ENCODE peak calls at places on chromosomes 1 and 21, in seven cellular contexts. One of them, this sample, is unnamed.

GRCh38 chr1:206808615-206809014 is 36.3 kb upstream of the IL10 start:
- DNase-seq in AG04450: no peak
- DNase-seq in breast epithelium: no peak
- DNase-seq in NB4: peak; percentile 77
- DNase-seq in HFF-Myc: no peak
- DNase-seq in cardiac muscle cell: peak; percentile 71
- DNase-seq in glutamatergic neuron: no peak
- DNase-seq in this sample: peak; percentile 67

GRCh38 chr1:117606608-117607261 is 887 bp downstream of the TENT5C start:
- DNase-seq in cardiac muscle cell: peak; percentile 56
- DNase-seq in glutamatergic neuron: no peak
- DNase-seq in AG04450: no peak
- DNase-seq in HFF-Myc: no peak
- DNase-seq in NB4: peak; percentile 67
- DNase-seq in breast epithelium: peak; percentile 60
- DNase-seq in this sample: peak; percentile 35

GRCh38 chr1:16385659-16386453 is 18.8 kb downstream of the SZRD1 start:
- DNase-seq in AG04450: no peak
- DNase-seq in NB4: no peak
- DNase-seq in breast epithelium: no peak
- DNase-seq in cardiac muscle cell: no peak
- DNase-seq in glutamatergic neuron: no peak
- DNase-seq in HFF-Myc: no peak
- DNase-seq in this sample: no peak

GRCh38 chr1:248892590-248892989 is 13.4 kb upstream of the PGBD2 start:
- DNase-seq in AG04450: no peak
- DNase-seq in breast epithelium: no peak
- DNase-seq in HFF-Myc: no peak
- DNase-seq in cardiac muscle cell: no peak
- DNase-seq in NB4: no peak
- DNase-seq in glutamatergic neuron: no peak
- DNase-seq in this sample: no peak

GRCh38 chr1:2789986-2790581 is 11.4 kb downstream of the TTC34 start:
- DNase-seq in cardiac muscle cell: no peak
- DNase-seq in glutamatergic neuron: no peak
- DNase-seq in breast epithelium: peak; percentile 35
- DNase-seq in HFF-Myc: no peak
- DNase-seq in NB4: no peak
- DNase-seq in AG04450: no peak
- DNase-seq in this sample: no peak

GRCh38 chr1:66917476-66917875 is 7.2 kb downstream of the DNAI4 start:
- DNase-seq in glutamatergic neuron: no peak
- DNase-seq in HFF-Myc: no peak
- DNase-seq in NB4: no peak
- DNase-seq in breast epithelium: no peak
- DNase-seq in AG04450: no peak
- DNase-seq in cardiac muscle cell: no peak
- DNase-seq in this sample: no peak

GRCh38 chr1:58852731-58853485 is 69.1 kb upstream of the JUN start:
- DNase-seq in AG04450: no peak
- DNase-seq in cardiac muscle cell: no peak
- DNase-seq in breast epithelium: no peak
- DNase-seq in NB4: no peak
- DNase-seq in glutamatergic neuron: no peak
- DNase-seq in HFF-Myc: no peak
- DNase-seq in this sample: no peak

GRCh38 chr1:147579532-147580199 is 38.4 kb downstream of the BCL9 start:
- DNase-seq in cardiac muscle cell: peak; percentile 38
- DNase-seq in glutamatergic neuron: no peak
- DNase-seq in breast epithelium: no peak
- DNase-seq in AG04450: peak; percentile 27
- DNase-seq in HFF-Myc: peak; percentile 59
- DNase-seq in NB4: no peak
- DNase-seq in this sample: no peak

GRCh38 chr21:15775981-15776380 is 46.2 kb downstream of the USP25 start:
- DNase-seq in AG04450: peak; percentile 44
- DNase-seq in HFF-Myc: peak; percentile 17
- DNase-seq in breast epithelium: no peak
- DNase-seq in NB4: peak; percentile 29
- DNase-seq in glutamatergic neuron: no peak
- DNase-seq in cardiac muscle cell: peak; percentile 65
- DNase-seq in this sample: peak; percentile 71

GRCh38 chr1:25083481-25084345 is 148.6 kb downstream of the SYF2 start:
- DNase-seq in HFF-Myc: no peak
- DNase-seq in breast epithelium: no peak
- DNase-seq in NB4: no peak
- DNase-seq in cardiac muscle cell: no peak
- DNase-seq in AG04450: no peak
- DNase-seq in glutamatergic neuron: peak; percentile 92
- DNase-seq in this sample: no peak

GRCh38 chr21:16891821-16892220 is 621.0 kb upstream of the CXADR start:
- DNase-seq in cardiac muscle cell: peak; percentile 79
- DNase-seq in NB4: no peak
- DNase-seq in AG04450: peak; percentile 29
- DNase-seq in glutamatergic neuron: no peak
- DNase-seq in HFF-Myc: peak; percentile 9
- DNase-seq in breast epithelium: no peak
- DNase-seq in this sample: peak; percentile 43

GRCh38 chr21:43368685-43369084 is 58.2 kb downstream of the SIK1 start:
- DNase-seq in AG04450: no peak
- DNase-seq in breast epithelium: no peak
- DNase-seq in glutamatergic neuron: no peak
- DNase-seq in cardiac muscle cell: no peak
- DNase-seq in HFF-Myc: no peak
- DNase-seq in NB4: no peak
- DNase-seq in this sample: no peak

GRCh38 chr1:38958967-38959366 is 17.3 kb upstream of the RHBDL2 start:
- DNase-seq in NB4: no peak
- DNase-seq in AG04450: no peak
- DNase-seq in HFF-Myc: no peak
- DNase-seq in glutamatergic neuron: no peak
- DNase-seq in breast epithelium: no peak
- DNase-seq in cardiac muscle cell: peak; percentile 55
- DNase-seq in this sample: peak; percentile 14

GRCh38 chr1:38962560-38962959 is 20.9 kb upstream of the RHBDL2 start:
- DNase-seq in NB4: peak; percentile 76
- DNase-seq in cardiac muscle cell: peak; percentile 32
- DNase-seq in AG04450: no peak
- DNase-seq in glutamatergic neuron: no peak
- DNase-seq in breast epithelium: no peak
- DNase-seq in HFF-Myc: no peak
- DNase-seq in this sample: peak; percentile 41

GRCh38 chr1:38962113-38962512 is 20.5 kb upstream of the RHBDL2 start:
- DNase-seq in breast epithelium: no peak
- DNase-seq in NB4: peak; percentile 15
- DNase-seq in cardiac muscle cell: peak; percentile 59
- DNase-seq in AG04450: no peak
- DNase-seq in HFF-Myc: no peak
- DNase-seq in glutamatergic neuron: no peak
- DNase-seq in this sample: peak; percentile 50

GRCh38 chr1:38964140-38964548 is 22.5 kb upstream of the RHBDL2 start:
- DNase-seq in cardiac muscle cell: no peak
- DNase-seq in NB4: peak; percentile 14
- DNase-seq in glutamatergic neuron: no peak
- DNase-seq in breast epithelium: no peak
- DNase-seq in HFF-Myc: no peak
- DNase-seq in AG04450: no peak
- DNase-seq in this sample: peak; percentile 22
- TF ChIP-seq CTCF in cardiac muscle cell: peak; percentile 8
- TF ChIP-seq CTCF in NB4: peak; percentile 20
- TF ChIP-seq CTCF in glutamatergic neuron: no peak
- TF ChIP-seq CTCF in breast epithelium: no peak
- TF ChIP-seq CTCF in HFF-Myc: no peak
- TF ChIP-seq CTCF in AG04450: no peak
- TF ChIP-seq CTCF in this sample: no peak

GRCh38 chr1:41426201-41426890 is 58.1 kb downstream of the EDN2 start:
- DNase-seq in NB4: no peak
- DNase-seq in glutamatergic neuron: no peak
- DNase-seq in HFF-Myc: no peak
- DNase-seq in breast epithelium: no peak
- DNase-seq in AG04450: no peak
- DNase-seq in cardiac muscle cell: no peak
- DNase-seq in this sample: no peak

GRCh38 chr1:41424581-41425118 is 59.8 kb downstream of the EDN2 start:
- DNase-seq in AG04450: no peak
- DNase-seq in HFF-Myc: no peak
- DNase-seq in breast epithelium: no peak
- DNase-seq in cardiac muscle cell: no peak
- DNase-seq in glutamatergic neuron: no peak
- DNase-seq in NB4: no peak
- DNase-seq in this sample: no peak

GRCh38 chr1:41422306-41422705 is 61.1 kb downstream of the FOXO6 start:
- DNase-seq in cardiac muscle cell: no peak
- DNase-seq in glutamatergic neuron: no peak
- DNase-seq in AG04450: no peak
- DNase-seq in HFF-Myc: no peak
- DNase-seq in breast epithelium: no peak
- DNase-seq in NB4: no peak
- DNase-seq in this sample: no peak

GRCh38 chr1:41425369-41425768 is 59.1 kb downstream of the EDN2 start:
- DNase-seq in breast epithelium: no peak
- DNase-seq in glutamatergic neuron: no peak
- DNase-seq in HFF-Myc: no peak
- DNase-seq in NB4: no peak
- DNase-seq in AG04450: no peak
- DNase-seq in cardiac muscle cell: no peak
- DNase-seq in this sample: no peak

DNA sequence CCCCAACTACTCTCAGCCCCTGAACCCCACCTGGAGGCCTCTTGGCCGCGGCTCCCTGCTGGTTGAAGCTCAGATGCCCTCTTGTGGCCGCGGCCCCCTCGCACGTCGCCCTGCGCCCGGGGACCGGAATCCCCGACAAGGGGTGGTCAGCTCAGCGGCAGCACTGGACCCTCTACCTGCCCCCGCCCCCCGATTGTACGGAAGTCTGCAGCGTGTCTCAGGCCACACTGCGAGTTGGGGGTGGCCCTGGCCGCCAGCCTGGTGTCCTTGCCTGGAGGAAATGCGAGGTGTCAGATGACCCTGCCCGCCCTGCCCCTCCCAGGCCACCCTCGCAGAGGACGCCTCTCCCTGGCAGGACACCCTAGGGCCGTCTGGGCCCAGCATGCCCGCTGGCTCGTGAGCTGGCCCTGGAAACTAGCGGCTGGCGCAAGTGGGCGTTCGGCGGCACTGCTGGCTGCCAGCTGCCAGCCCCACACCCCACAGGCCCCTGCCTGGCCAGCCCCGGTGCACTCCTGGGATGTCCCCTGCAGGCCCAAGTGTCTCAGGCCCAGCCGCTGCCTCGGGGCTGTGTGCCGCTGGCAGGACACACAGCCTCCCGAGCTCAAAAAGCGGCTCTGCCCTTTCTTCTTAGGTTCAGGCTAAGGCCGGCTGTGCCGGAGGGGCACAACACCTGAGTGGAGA is 60.8 kb downstream of the EDN2 start:
- DNase-seq in HFF-Myc: no peak
- DNase-seq in glutamatergic neuron: peak; percentile 43
- DNase-seq in cardiac muscle cell: no peak
- DNase-seq in breast epithelium: no peak
- DNase-seq in NB4: peak; percentile 21
- DNase-seq in AG04450: no peak
- DNase-seq in this sample: no peak
- TF ChIP-seq CTCF in HFF-Myc: peak; percentile 31
- TF ChIP-seq CTCF in glutamatergic neuron: no peak
- TF ChIP-seq CTCF in cardiac muscle cell: peak; percentile 32
- TF ChIP-seq CTCF in breast epithelium: no peak
- TF ChIP-seq CTCF in NB4: peak; percentile 39
- TF ChIP-seq CTCF in AG04450: peak; percentile 14
- TF ChIP-seq CTCF in this sample: no peak

GRCh38 chr1:189149547-189150375 is 1327.9 kb downstream of the BRINP3 start:
- DNase-seq in glutamatergic neuron: peak; percentile 21
- DNase-seq in NB4: peak; percentile 9
- DNase-seq in AG04450: no peak
- DNase-seq in cardiac muscle cell: no peak
- DNase-seq in breast epithelium: no peak
- DNase-seq in HFF-Myc: no peak
- DNase-seq in this sample: no peak
- TF ChIP-seq CTCF in glutamatergic neuron: no peak
- TF ChIP-seq CTCF in NB4: no peak
- TF ChIP-seq CTCF in AG04450: no peak
- TF ChIP-seq CTCF in cardiac muscle cell: no peak
- TF ChIP-seq CTCF in breast epithelium: no peak
- TF ChIP-seq CTCF in HFF-Myc: no peak
- TF ChIP-seq CTCF in this sample: no peak

DNA sequence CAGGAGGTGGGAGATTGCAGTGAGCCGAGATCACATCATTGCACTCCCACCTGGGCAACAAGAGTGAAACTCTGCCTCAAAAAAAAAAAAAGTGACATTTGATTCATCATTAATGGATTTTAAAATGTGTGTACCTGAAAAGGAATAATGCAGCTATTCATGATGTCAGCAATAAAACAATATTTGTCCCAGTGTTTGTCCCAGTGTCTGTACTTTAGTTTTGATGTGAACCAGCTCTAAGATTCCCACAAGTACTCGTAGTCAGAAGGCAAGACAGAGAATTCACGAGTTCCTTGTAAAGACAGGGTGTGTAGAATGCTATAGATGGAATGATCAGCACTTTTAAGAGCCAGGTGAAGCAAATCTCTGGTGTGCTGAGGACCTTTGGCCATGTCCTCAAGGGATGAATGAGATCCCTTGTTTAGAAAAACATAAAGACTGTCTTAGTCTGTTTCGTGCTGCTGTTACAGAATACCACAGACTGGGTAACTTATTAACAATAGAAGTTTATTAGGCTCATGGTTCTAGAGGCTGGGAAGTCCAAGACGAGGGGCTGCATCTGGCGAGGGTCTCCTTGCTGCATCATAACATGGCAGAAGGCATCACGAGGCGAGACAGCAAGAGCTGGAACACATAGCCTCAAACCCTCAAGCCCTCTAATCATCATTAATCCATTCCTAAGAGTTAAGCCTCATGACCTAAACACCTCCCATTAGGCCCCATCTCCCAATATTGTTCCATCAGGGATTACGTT is 12.0 kb upstream of the TMPRSS2 start:
- DNase-seq in breast epithelium: no peak
- DNase-seq in HFF-Myc: no peak
- DNase-seq in glutamatergic neuron: no peak
- DNase-seq in AG04450: no peak
- DNase-seq in cardiac muscle cell: no peak
- DNase-seq in NB4: no peak
- DNase-seq in this sample: no peak
- TF ChIP-seq CTCF in breast epithelium: no peak
- TF ChIP-seq CTCF in HFF-Myc: no peak
- TF ChIP-seq CTCF in glutamatergic neuron: no peak
- TF ChIP-seq CTCF in AG04450: no peak
- TF ChIP-seq CTCF in cardiac muscle cell: no peak
- TF ChIP-seq CTCF in NB4: no peak
- TF ChIP-seq CTCF in this sample: no peak

This sample was measured in MCF 10A.